ENCODE peak calls at places on chromosomes 7 and 10, in ten cellular contexts. One of them, this sample, is unnamed. For H3K4me1, the result is how much of the 10 kb centered on the place peaks cover.

GRCh38 chr7:36600869-36601530 is 123.3 kb downstream of the AOAH start:
- DNase-seq in colonic mucosa: no peak
- DNase-seq in left lung: no peak
- DNase-seq in SJSA1: peak
- DNase-seq in psoas muscle: no peak
- DNase-seq in neural progenitor cell: no peak
- DNase-seq in CD8-positive, alpha-beta T cell: no peak
- DNase-seq in tibial artery: no peak
- DNase-seq in breast epithelium: no peak
- DNase-seq in aorta: no peak
- DNase-seq in this sample: no peak

GRCh38 chr10:84196083-84196482 is 1.7 kb downstream of the CDHR1 start:
- DNase-seq in SJSA1: no peak
- DNase-seq in left lung: no peak
- DNase-seq in breast epithelium: no peak
- DNase-seq in psoas muscle: no peak
- DNase-seq in colonic mucosa: peak
- DNase-seq in CD8-positive, alpha-beta T cell: no peak
- DNase-seq in tibial artery: no peak
- DNase-seq in neural progenitor cell: no peak
- DNase-seq in aorta: no peak
- DNase-seq in this sample: no peak

GRCh38 chr7:148261996-148262688 is 328.4 kb upstream of the C7orf33 start:
- DNase-seq in tibial artery: no peak
- DNase-seq in breast epithelium: no peak
- DNase-seq in psoas muscle: no peak
- DNase-seq in SJSA1: no peak
- DNase-seq in CD8-positive, alpha-beta T cell: no peak
- DNase-seq in left lung: no peak
- DNase-seq in colonic mucosa: no peak
- DNase-seq in aorta: no peak
- DNase-seq in neural progenitor cell: peak
- DNase-seq in this sample: no peak

GRCh38 chr7:925601-926000 is 28.9 kb downstream of the ADAP1 start:
- DNase-seq in SJSA1: peak
- DNase-seq in breast epithelium: no peak
- DNase-seq in left lung: peak
- DNase-seq in aorta: peak
- DNase-seq in CD8-positive, alpha-beta T cell: peak
- DNase-seq in colonic mucosa: peak
- DNase-seq in psoas muscle: no peak
- DNase-seq in tibial artery: peak
- DNase-seq in neural progenitor cell: no peak
- DNase-seq in this sample: no peak

GRCh38 chr7:83603644-83604043 is 45.3 kb downstream of the SEMA3E start:
- DNase-seq in neural progenitor cell: no peak
- DNase-seq in tibial artery: no peak
- DNase-seq in SJSA1: no peak
- DNase-seq in psoas muscle: no peak
- DNase-seq in CD8-positive, alpha-beta T cell: no peak
- DNase-seq in colonic mucosa: no peak
- DNase-seq in left lung: no peak
- DNase-seq in breast epithelium: no peak
- DNase-seq in aorta: no peak
- DNase-seq in this sample: no peak

GRCh38 chr10:33129181-33129928 is 171.3 kb upstream of the ITGB1 start:
- DNase-seq in tibial artery: peak
- DNase-seq in aorta: peak
- DNase-seq in breast epithelium: no peak
- DNase-seq in neural progenitor cell: no peak
- DNase-seq in SJSA1: peak
- DNase-seq in left lung: no peak
- DNase-seq in psoas muscle: peak
- DNase-seq in colonic mucosa: no peak
- DNase-seq in CD8-positive, alpha-beta T cell: no peak
- DNase-seq in this sample: no peak

GRCh38 chr10:21171197-21171935 is 274.3 kb upstream of the NEBL start:
- DNase-seq in psoas muscle: no peak
- DNase-seq in SJSA1: no peak
- DNase-seq in colonic mucosa: no peak
- DNase-seq in left lung: no peak
- DNase-seq in breast epithelium: no peak
- DNase-seq in tibial artery: no peak
- DNase-seq in aorta: no peak
- DNase-seq in neural progenitor cell: peak
- DNase-seq in CD8-positive, alpha-beta T cell: no peak
- DNase-seq in this sample: no peak

GRCh38 chr10:110865184-110865803 is 6.4 kb upstream of the PDCD4 start:
- DNase-seq in aorta: no peak
- DNase-seq in CD8-positive, alpha-beta T cell: no peak
- DNase-seq in colonic mucosa: peak
- DNase-seq in SJSA1: peak
- DNase-seq in breast epithelium: no peak
- DNase-seq in neural progenitor cell: peak
- DNase-seq in left lung: no peak
- DNase-seq in psoas muscle: no peak
- DNase-seq in tibial artery: no peak
- DNase-seq in this sample: peak

GRCh38 chr10:96249264-96249663 is 22.1 kb downstream of the BLNK start:
- DNase-seq in aorta: no peak
- DNase-seq in colonic mucosa: no peak
- DNase-seq in psoas muscle: no peak
- DNase-seq in neural progenitor cell: no peak
- DNase-seq in tibial artery: no peak
- DNase-seq in CD8-positive, alpha-beta T cell: no peak
- DNase-seq in SJSA1: no peak
- DNase-seq in left lung: no peak
- DNase-seq in breast epithelium: no peak
- DNase-seq in this sample: no peak

GRCh38 chr7:74288034-74288881 is 949 bp upstream of the CLIP2 start:
- DNase-seq in CD8-positive, alpha-beta T cell: no peak
- DNase-seq in psoas muscle: no peak
- DNase-seq in left lung: no peak
- DNase-seq in breast epithelium: no peak
- DNase-seq in neural progenitor cell: no peak
- DNase-seq in tibial artery: no peak
- DNase-seq in SJSA1: no peak
- DNase-seq in colonic mucosa: peak
- DNase-seq in aorta: no peak
- DNase-seq in this sample: no peak

GRCh38 chr10:10831085-10831484 is 186.6 kb upstream of the CELF2 start:
- DNase-seq in CD8-positive, alpha-beta T cell: no peak
- DNase-seq in SJSA1: peak
- DNase-seq in left lung: peak
- DNase-seq in neural progenitor cell: no peak
- DNase-seq in psoas muscle: peak
- DNase-seq in aorta: peak
- DNase-seq in tibial artery: peak
- DNase-seq in breast epithelium: no peak
- DNase-seq in colonic mucosa: no peak
- DNase-seq in this sample: no peak

GRCh38 chr7:74226633-74227032 is 16.8 kb downstream of the LAT2 start:
- DNase-seq in breast epithelium: no peak
- DNase-seq in aorta: no peak
- DNase-seq in CD8-positive, alpha-beta T cell: no peak
- DNase-seq in tibial artery: peak
- DNase-seq in neural progenitor cell: no peak
- DNase-seq in colonic mucosa: no peak
- DNase-seq in left lung: no peak
- DNase-seq in SJSA1: no peak
- DNase-seq in psoas muscle: no peak
- DNase-seq in this sample: no peak

GRCh38 chr10:80486785-80487421 is 32.8 kb downstream of the TSPAN14 start:
- DNase-seq in colonic mucosa: no peak
- DNase-seq in neural progenitor cell: no peak
- DNase-seq in left lung: no peak
- DNase-seq in SJSA1: no peak
- DNase-seq in breast epithelium: no peak
- DNase-seq in CD8-positive, alpha-beta T cell: no peak
- DNase-seq in psoas muscle: no peak
- DNase-seq in aorta: no peak
- DNase-seq in tibial artery: no peak
- DNase-seq in this sample: no peak

GRCh38 chr10:80485410-80486135 is 31.5 kb downstream of the TSPAN14 start:
- DNase-seq in CD8-positive, alpha-beta T cell: no peak
- DNase-seq in left lung: no peak
- DNase-seq in psoas muscle: no peak
- DNase-seq in breast epithelium: no peak
- DNase-seq in tibial artery: no peak
- DNase-seq in aorta: no peak
- DNase-seq in SJSA1: no peak
- DNase-seq in neural progenitor cell: no peak
- DNase-seq in colonic mucosa: no peak
- DNase-seq in this sample: no peak

GRCh38 chr10:80487422-80487785 is 33.3 kb downstream of the TSPAN14 start:
- DNase-seq in SJSA1: no peak
- DNase-seq in breast epithelium: no peak
- DNase-seq in neural progenitor cell: no peak
- DNase-seq in left lung: no peak
- DNase-seq in psoas muscle: no peak
- DNase-seq in CD8-positive, alpha-beta T cell: no peak
- DNase-seq in tibial artery: no peak
- DNase-seq in colonic mucosa: no peak
- DNase-seq in aorta: no peak
- DNase-seq in this sample: no peak

GRCh38 chr10:80484677-80485409 is 30.7 kb downstream of the TSPAN14 start:
- DNase-seq in left lung: no peak
- DNase-seq in SJSA1: no peak
- DNase-seq in aorta: no peak
- DNase-seq in breast epithelium: no peak
- DNase-seq in psoas muscle: no peak
- DNase-seq in neural progenitor cell: no peak
- DNase-seq in colonic mucosa: no peak
- DNase-seq in CD8-positive, alpha-beta T cell: no peak
- DNase-seq in tibial artery: no peak
- DNase-seq in this sample: no peak

GRCh38 chr10:80486151-80486692 is 32.1 kb downstream of the TSPAN14 start:
- DNase-seq in psoas muscle: no peak
- DNase-seq in breast epithelium: no peak
- DNase-seq in colonic mucosa: no peak
- DNase-seq in CD8-positive, alpha-beta T cell: no peak
- DNase-seq in neural progenitor cell: no peak
- DNase-seq in tibial artery: no peak
- DNase-seq in aorta: no peak
- DNase-seq in SJSA1: no peak
- DNase-seq in left lung: no peak
- DNase-seq in this sample: no peak
- H3K4me1 ChIP-seq in psoas muscle: under half
- H3K4me1 ChIP-seq in breast epithelium: under half
- H3K4me1 ChIP-seq in colonic mucosa: under half
- H3K4me1 ChIP-seq in CD8-positive, alpha-beta T cell: half or more
- H3K4me1 ChIP-seq in neural progenitor cell: under half
- H3K4me1 ChIP-seq in tibial artery: under half
- H3K4me1 ChIP-seq in aorta: under half
- H3K4me1 ChIP-seq in SJSA1: under half
- H3K4me1 ChIP-seq in left lung: under half
- H3K4me1 ChIP-seq in this sample: half or more

GRCh38 chr7:98406827-98407226 is 5.9 kb upstream of the BAIAP2L1 start:
- DNase-seq in neural progenitor cell: no peak
- DNase-seq in aorta: no peak
- DNase-seq in psoas muscle: no peak
- DNase-seq in CD8-positive, alpha-beta T cell: no peak
- DNase-seq in colonic mucosa: no peak
- DNase-seq in breast epithelium: no peak
- DNase-seq in left lung: no peak
- DNase-seq in SJSA1: no peak
- DNase-seq in tibial artery: no peak
- DNase-seq in this sample: no peak

GRCh38 chr7:98414205-98414900 is 13.5 kb upstream of the BAIAP2L1 start:
- DNase-seq in breast epithelium: no peak
- DNase-seq in SJSA1: no peak
- DNase-seq in aorta: no peak
- DNase-seq in CD8-positive, alpha-beta T cell: no peak
- DNase-seq in neural progenitor cell: no peak
- DNase-seq in left lung: no peak
- DNase-seq in tibial artery: no peak
- DNase-seq in psoas muscle: no peak
- DNase-seq in colonic mucosa: no peak
- DNase-seq in this sample: no peak

GRCh38 chr7:98404840-98405239 is 4.0 kb upstream of the BAIAP2L1 start:
- DNase-seq in aorta: no peak
- DNase-seq in CD8-positive, alpha-beta T cell: no peak
- DNase-seq in SJSA1: no peak
- DNase-seq in neural progenitor cell: no peak
- DNase-seq in colonic mucosa: no peak
- DNase-seq in tibial artery: no peak
- DNase-seq in left lung: no peak
- DNase-seq in breast epithelium: no peak
- DNase-seq in psoas muscle: no peak
- DNase-seq in this sample: no peak

DNA sequence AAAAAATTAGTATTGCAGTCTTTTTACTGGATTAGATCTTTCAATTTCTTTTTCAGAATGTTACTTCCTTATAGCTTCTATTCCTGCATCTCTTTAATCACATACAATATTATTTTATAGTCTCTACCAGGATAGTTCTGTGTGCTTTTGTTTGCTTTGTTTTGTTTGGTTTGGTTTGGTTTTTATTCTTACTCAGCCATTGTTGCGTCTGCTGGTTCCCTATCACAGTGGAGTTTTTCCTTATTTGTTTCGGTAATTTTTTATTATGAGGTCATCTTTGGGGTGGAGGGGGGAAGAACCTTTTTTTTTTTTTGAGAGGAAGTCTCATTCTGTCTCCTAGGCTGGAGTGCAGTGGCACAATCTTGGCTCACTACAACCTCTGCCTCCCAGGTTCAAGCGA is 9.0 kb upstream of the BAIAP2L1 start:
- DNase-seq in psoas muscle: no peak
- DNase-seq in SJSA1: no peak
- DNase-seq in neural progenitor cell: no peak
- DNase-seq in colonic mucosa: no peak
- DNase-seq in breast epithelium: no peak
- DNase-seq in tibial artery: no peak
- DNase-seq in CD8-positive, alpha-beta T cell: no peak
- DNase-seq in left lung: no peak
- DNase-seq in aorta: no peak
- DNase-seq in this sample: no peak
- H3K27ac ChIP-seq in psoas muscle: no peak
- H3K27ac ChIP-seq in SJSA1: no peak
- H3K27ac ChIP-seq in neural progenitor cell: no peak
- H3K27ac ChIP-seq in colonic mucosa: peak
- H3K27ac ChIP-seq in breast epithelium: no peak
- H3K27ac ChIP-seq in tibial artery: no peak
- H3K27ac ChIP-seq in CD8-positive, alpha-beta T cell: no peak
- H3K27ac ChIP-seq in left lung: no peak
- H3K27ac ChIP-seq in aorta: no peak
- H3K27ac ChIP-seq in this sample: no peak

GRCh38 chr7:101743995-101744360 is 73.4 kb upstream of the CUX1 start:
- DNase-seq in colonic mucosa: peak
- DNase-seq in CD8-positive, alpha-beta T cell: no peak
- DNase-seq in left lung: no peak
- DNase-seq in neural progenitor cell: peak
- DNase-seq in tibial artery: no peak
- DNase-seq in aorta: no peak
- DNase-seq in psoas muscle: no peak
- DNase-seq in breast epithelium: no peak
- DNase-seq in SJSA1: no peak
- DNase-seq in this sample: no peak
- H3K4me3 ChIP-seq in colonic mucosa: peak
- H3K4me3 ChIP-seq in CD8-positive, alpha-beta T cell: peak
- H3K4me3 ChIP-seq in left lung: peak
- H3K4me3 ChIP-seq in neural progenitor cell: peak
- H3K4me3 ChIP-seq in tibial artery: peak
- H3K4me3 ChIP-seq in aorta: no peak
- H3K4me3 ChIP-seq in psoas muscle: no peak
- H3K4me3 ChIP-seq in breast epithelium: peak
- H3K4me3 ChIP-seq in SJSA1: no peak
- H3K4me3 ChIP-seq in this sample: no peak

GRCh38 chr7:135879238-135879637 is 97.9 kb downstream of the MTPN start:
- DNase-seq in breast epithelium: no peak
- DNase-seq in SJSA1: no peak
- DNase-seq in neural progenitor cell: no peak
- DNase-seq in aorta: no peak
- DNase-seq in CD8-positive, alpha-beta T cell: no peak
- DNase-seq in left lung: no peak
- DNase-seq in psoas muscle: no peak
- DNase-seq in tibial artery: no peak
- DNase-seq in colonic mucosa: no peak
- DNase-seq in this sample: no peak
- H3K4me1 ChIP-seq in breast epithelium: under half
- H3K4me1 ChIP-seq in SJSA1: under half
- H3K4me1 ChIP-seq in neural progenitor cell: under half
- H3K4me1 ChIP-seq in aorta: under half
- H3K4me1 ChIP-seq in CD8-positive, alpha-beta T cell: under half
- H3K4me1 ChIP-seq in left lung: under half
- H3K4me1 ChIP-seq in psoas muscle: under half
- H3K4me1 ChIP-seq in tibial artery: under half
- H3K4me1 ChIP-seq in colonic mucosa: under half
- H3K4me1 ChIP-seq in this sample: under half

This sample was measured in vagina.